ENCODE peak calls at places on chromosomes 5 and 9, in six cellular contexts. Y is midbrain, A is lung, Z is A549, C is HuH-7, X is body of pancreas. I is an unnamed sample.

GRCh38 chr5:134177197-134178171 is 734 bp upstream of the SKP1 start:
- DNase-seq in Y (peak), A (peak), Z (peak), C (peak), X (peak), I (peak)

GRCh38 chr9:114909657-114910056 is 20.7 kb downstream of the TNFSF8 start:
- DNase-seq in Y (no peak), A (no peak), Z (no peak), C (no peak), X (no peak), I (no peak)

GRCh38 chr9:138102246-138103051 is 224.9 kb downstream of the CACNA1B start:
- DNase-seq in Y (no peak), A (no peak), Z (no peak), C (no peak), X (no peak), I (peak)

GRCh38 chr5:178203670-178204204 is 596 bp upstream of the HNRNPAB start:
- DNase-seq in Y (no peak), A (no peak), Z (no peak), C (peak), X (no peak), I (no peak)

GRCh38 chr5:9499498-9499876 is 46.4 kb downstream of the SEMA5A start:
- DNase-seq in Y (no peak), A (no peak), Z (no peak), C (no peak), X (no peak), I (no peak)

GRCh38 chr5:14821721-14822120 is 49.9 kb downstream of the ANKH start:
- DNase-seq in Y (no peak), A (no peak), Z (no peak), C (no peak), X (no peak), I (no peak)

GRCh38 chr5:133606835-133607234 is 5.5 kb downstream of the FSTL4 start:
- DNase-seq in Y (no peak), A (no peak), Z (no peak), C (no peak), X (no peak), I (no peak)

GRCh38 chr5:179452356-179453230 is 97.8 kb upstream of the RUFY1 start:
- DNase-seq in Y (no peak), A (no peak), Z (no peak), C (no peak), X (no peak), I (no peak)

GRCh38 chr9:27108981-27109541 is at the start of gene TEK:
- DNase-seq in Y (no peak), A (no peak), Z (no peak), C (no peak), X (no peak), I (no peak)

GRCh38 chr9:81028504-81028903 is 660.8 kb downstream of the TLE1 start:
- DNase-seq in Y (no peak), A (no peak), Z (peak), C (no peak), X (no peak), I (no peak)

GRCh38 chr5:138316355-138316754 is 15.2 kb downstream of the CDC25C start:
- DNase-seq in Y (no peak), A (no peak), Z (no peak), C (no peak), X (no peak), I (no peak)